ENCODE peak calls at places on chromosome 7, in eight cellular contexts. Y is Panc1; S is IMR-90; D is effector memory CD4-positive, alpha-beta T cell; F is neural progenitor cell; C is heart left ventricle; E is uterus; A is K562. G is an unnamed sample.

GRCh38 chr7:36115448-36116321 is 37.4 kb upstream of the EEPD1 start:
- DNase-seq in Y (peak; percentile 96), S (peak; percentile 97), D (peak; percentile 33), F (no peak), C (peak; percentile 85), E (peak; percentile 81), A (no peak), G (peak; percentile 83)

GRCh38 chr7:87212478-87212877 is 7.1 kb downstream of the TMEM243 start:
- DNase-seq in Y (no peak), S (no peak), D (no peak), F (no peak), C (no peak), E (no peak), A (no peak), G (no peak)

GRCh38 chr7:28346972-28347371 is 65.3 kb upstream of the CREB5 start:
- DNase-seq in Y (no peak), S (peak; percentile 17), D (no peak), F (no peak), C (no peak), E (no peak), A (no peak), G (no peak)

GRCh38 chr7:155538293-155538692 is 8.1 kb downstream of the CNPY1 start:
- DNase-seq in Y (no peak), S (no peak), D (no peak), F (peak; percentile 28), C (no peak), E (no peak), A (no peak), G (no peak)

GRCh38 chr7:50591480-50592438 is 26.6 kb upstream of the DDC start:
- DNase-seq in Y (no peak), S (no peak), D (no peak), F (peak; percentile 53), C (no peak), E (no peak), A (no peak), G (no peak)

GRCh38 chr7:108875139-108875538 is 305.5 kb downstream of the DNAJB9 start:
- DNase-seq in Y (no peak), S (peak; percentile 8), D (no peak), F (no peak), C (no peak), E (no peak), A (peak; percentile 55), G (no peak)

GRCh38 chr7:133582766-133583523 is 330.1 kb downstream of the EXOC4 start:
- DNase-seq in Y (no peak), S (peak; percentile 91), D (no peak), F (no peak), C (no peak), E (no peak), A (no peak), G (no peak)

GRCh38 chr7:75937958-75938786 is 23.2 kb downstream of the POR start:
- DNase-seq in Y (no peak), S (peak; percentile 96), D (no peak), F (peak; percentile 23), C (peak; percentile 75), E (peak; percentile 43), A (peak; percentile 70), G (peak; percentile 74)

GRCh38 chr7:79736418-79736817 is 283.0 kb upstream of the MAGI2 start:
- DNase-seq in Y (no peak), S (no peak), D (no peak), F (no peak), C (no peak), E (no peak), A (no peak), G (no peak)

GRCh38 chr7:12127490-12127889 is 83.6 kb upstream of the TMEM106B start:
- DNase-seq in Y (no peak), S (no peak), D (no peak), F (no peak), C (no peak), E (no peak), A (no peak), G (no peak)

GRCh38 chr7:75957021-75957736 is 37.2 kb downstream of the TMEM120A start:
- DNase-seq in Y (no peak), S (no peak), D (no peak), F (peak; percentile 59), C (no peak), E (no peak), A (no peak), G (no peak)

GRCh38 chr7:77338883-77339629 is 77.1 kb downstream of the GSAP start:
- DNase-seq in Y (no peak), S (peak; percentile 45), D (no peak), F (no peak), C (no peak), E (no peak), A (no peak), G (no peak)

GRCh38 chr7:131057015-131057518 is 270.6 kb upstream of the MKLN1 start:
- DNase-seq in Y (no peak), S (peak; percentile 86), D (no peak), F (no peak), C (no peak), E (no peak), A (no peak), G (no peak)

GRCh38 chr7:16649196-16649595 is 3.2 kb downstream of the BZW2 start:
- DNase-seq in Y (no peak), S (no peak), D (no peak), F (no peak), C (no peak), E (no peak), A (no peak), G (no peak)

GRCh38 chr7:16645593-16646426 is at the start of the genes ANKMY2 and BZW2:
- DNase-seq in Y (peak; percentile 79), S (peak; percentile 97), D (peak; percentile 89), F (peak; percentile 99), C (peak; percentile 97), E (peak; percentile 94), A (peak; percentile 92), G (peak; percentile 95)

GRCh38 chr7:16646427-16647081 is 573 bp downstream of the BZW2 start:
- DNase-seq in Y (no peak), S (no peak), D (no peak), F (no peak), C (no peak), E (no peak), A (no peak), G (no peak)

GRCh38 chr7:16648551-16648950 is 2.6 kb downstream of the BZW2 start:
- DNase-seq in Y (no peak), S (no peak), D (no peak), F (peak; percentile 50), C (no peak), E (no peak), A (no peak), G (no peak)

GRCh38 chr7:16647435-16647960 is 1.5 kb downstream of the BZW2 start:
- DNase-seq in Y (no peak), S (peak; percentile 36), D (no peak), F (no peak), C (no peak), E (no peak), A (no peak), G (no peak)
- H3K4me1 ChIP-seq in Y (peaks cover 43% of the 10 kb centered on the region), S (peaks cover 8% of the 10 kb centered on the region), D (peaks cover 14% of the 10 kb centered on the region), F (peaks cover 55% of the 10 kb centered on the region), C (peaks cover 78% of the 10 kb centered on the region), E (no peaks in the 10 kb centered on the region), A (peaks cover 39% of the 10 kb centered on the region), G (peaks cover 27% of the 10 kb centered on the region)

DNA sequence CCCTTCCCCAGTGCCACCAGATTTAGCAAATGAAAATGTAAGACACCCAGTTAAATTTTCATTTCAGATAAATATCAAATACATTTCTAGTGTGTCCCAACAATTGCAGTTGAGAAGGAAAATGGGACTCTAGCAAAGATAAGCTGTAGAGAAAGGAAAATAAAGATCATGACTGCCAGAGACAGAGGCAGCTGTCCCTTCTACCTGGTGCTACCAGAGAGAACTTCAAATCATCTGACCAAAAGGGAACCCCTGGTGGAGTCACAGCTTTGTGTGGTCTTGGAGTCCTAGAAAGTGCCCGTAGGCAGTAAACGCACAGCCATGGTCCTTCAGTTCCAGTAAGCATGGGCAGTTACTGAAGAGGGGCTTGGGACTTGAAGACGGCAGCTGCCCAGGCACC is 14.5 kb downstream of the GSDME start:
- DNase-seq in Y (no peak), S (no peak), D (no peak), F (no peak), C (no peak), E (no peak), A (no peak), G (no peak)
- H3K4me3 ChIP-seq in Y (no peak overlapping the region), S (no peak overlapping the region), D (no peak overlapping the region), F (no peak overlapping the region), C (no peak overlapping the region), E (no peak overlapping the region), A (no peak overlapping the region), G (no peak overlapping the region)

GRCh38 chr7:121525155-121525819 is 129.2 kb upstream of the FAM3C start:
- DNase-seq in Y (no peak), S (no peak), D (no peak), F (no peak), C (no peak), E (no peak), A (no peak), G (no peak)
- H3K27me3 ChIP-seq in Y (no peaks in the 10 kb centered on the region), S (peaks cover 10% of the 10 kb centered on the region), D (no peaks in the 10 kb centered on the region), F (no peaks in the 10 kb centered on the region), C (no peaks in the 10 kb centered on the region), E (no peaks in the 10 kb centered on the region), A (no peaks in the 10 kb centered on the region), G (no peaks in the 10 kb centered on the region)

GRCh38 chr7:116576350-116577319 is 51.8 kb downstream of the CAV1 start:
- DNase-seq in Y (no peak), S (peak; percentile 98), D (no peak), F (no peak), C (no peak), E (peak; percentile 22), A (no peak), G (peak; percentile 60)
- H3K4me1 ChIP-seq in Y (peaks cover 9% of the 10 kb centered on the region), S (peaks cover 12% of the 10 kb centered on the region), D (no peaks in the 10 kb centered on the region), F (no peaks in the 10 kb centered on the region), C (peaks cover 53% of the 10 kb centered on the region), E (no peaks in the 10 kb centered on the region), A (no peaks in the 10 kb centered on the region), G (peaks cover 16% of the 10 kb centered on the region)

GRCh38 chr7:102426268-102427031 is 6.9 kb upstream of the ORAI2 start:
- DNase-seq in Y (no peak), S (no peak), D (peak; percentile 53), F (no peak), C (no peak), E (no peak), A (no peak), G (no peak)
- H3K4me3 ChIP-seq in Y (no peak overlapping the region), S (no peak overlapping the region), D (peak overlapping the region; percentile 41), F (no peak overlapping the region), C (no peak overlapping the region), E (no peak overlapping the region), A (no peak overlapping the region), G (no peak overlapping the region)

GRCh38 chr7:100963874-100964273 is 5.5 kb upstream of the MUC12 start:
- DNase-seq in Y (no peak), S (no peak), D (no peak), F (no peak), C (no peak), E (no peak), A (no peak), G (no peak)
- H3K27me3 ChIP-seq in Y (peaks cover 19% of the 10 kb centered on the region), S (peaks cover 66% of the 10 kb centered on the region), D (peaks cover 44% of the 10 kb centered on the region), F (peaks cover 77% of the 10 kb centered on the region), C (peaks cover 49% of the 10 kb centered on the region), E (peaks cover 16% of the 10 kb centered on the region), A (peaks cover 80% of the 10 kb centered on the region), G (peaks cover 6% of the 10 kb centered on the region)

DNA sequence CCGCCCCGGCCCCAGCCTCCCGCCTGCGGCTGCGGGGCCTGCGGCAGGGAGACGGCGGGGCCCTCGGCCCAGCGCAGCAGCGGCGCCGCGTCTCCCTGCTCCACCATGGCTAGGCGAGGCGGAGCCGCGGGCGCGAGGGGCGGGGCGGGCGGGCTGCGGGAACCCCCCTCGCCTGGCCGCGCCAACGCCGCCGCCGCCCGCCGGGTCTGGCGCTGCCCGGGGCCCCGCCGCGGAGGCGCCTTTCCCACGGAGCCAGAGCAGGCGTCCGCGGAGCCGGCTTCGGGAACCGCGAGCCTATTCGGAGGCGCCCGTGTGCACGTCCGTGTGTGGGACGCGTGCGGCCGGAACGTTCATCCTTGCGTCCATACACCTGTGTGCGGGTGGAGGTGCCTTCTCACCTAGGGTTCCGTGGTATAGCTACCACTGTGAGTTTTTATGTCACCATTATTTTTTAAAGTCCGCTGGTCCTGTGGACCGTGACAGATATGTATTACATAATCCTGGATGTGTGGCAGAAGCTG is at the start of gene DENND11:
- DNase-seq in Y (no peak), S (peak; percentile 11), D (peak; percentile 40), F (peak; percentile 82), C (peak; percentile 79), E (no peak), A (peak; percentile 78), G (peak; percentile 74)
- H3K4me1 ChIP-seq in Y (peaks cover 3% of the 10 kb centered on the region), S (peaks cover 1% of the 10 kb centered on the region), D (peaks cover 8% of the 10 kb centered on the region), F (peaks cover 30% of the 10 kb centered on the region), C (peaks cover 45% of the 10 kb centered on the region), E (no peaks in the 10 kb centered on the region), A (no peaks in the 10 kb centered on the region), G (no peaks in the 10 kb centered on the region)

G was measured in tibial artery.